ENCODE peak calls at places on chromosome 6, in ten cellular contexts. E, Z, C, O, L, J, B, H, R and W are unnamed samples.
A peak's percentile ranks its signal among the peaks of the same experiment; 100 is the strongest.

GRCh38 chr6:45132059-45132458 is 196.1 kb upstream of the RUNX2 start:
- DNase-seq in H (no peak), B (no peak), Z (no peak), R (no peak), E (no peak), L (no peak), C (no peak), O (no peak), J (no peak), W (no peak)

GRCh38 chr6:132490024-132490423 is 22.9 kb downstream of the STX7 start:
- DNase-seq in H (no peak), E (no peak), L (no peak), B (no peak), J (peak; percentile 14), C (no peak), R (no peak), O (no peak), Z (peak; percentile 48), W (no peak)

GRCh38 chr6:111810321-111811235 is 62.7 kb downstream of the FYN start:
- DNase-seq in O (no peak), J (no peak), C (no peak), E (no peak), Z (no peak), R (no peak), B (no peak), H (no peak), L (no peak), W (no peak)

GRCh38 chr6:167308207-167308606 is 16.7 kb upstream of the TTLL2 start:
- DNase-seq in H (no peak), E (no peak), O (no peak), L (no peak), B (no peak), Z (no peak), J (no peak), R (no peak), C (no peak), W (no peak)

GRCh38 chr6:21593927-21594421 is 423 bp downstream of the SOX4 start:
- DNase-seq in C (no peak), L (peak; percentile 30), B (no peak), E (no peak), R (peak; percentile 72), Z (peak; percentile 55), H (no peak), J (peak; percentile 41), O (no peak), W (no peak)

GRCh38 chr6:306641-307061 is 14.4 kb downstream of the DUSP22 start:
- DNase-seq in J (no peak), C (no peak), O (peak; percentile 30), E (no peak), H (no peak), R (no peak), L (no peak), Z (no peak), B (no peak), W (peak; percentile 76)

GRCh38 chr6:47603995-47604394 is 94.4 kb upstream of the ADGRF4 start:
- DNase-seq in Z (no peak), B (no peak), H (no peak), O (no peak), L (no peak), E (no peak), C (no peak), J (no peak), R (no peak), W (no peak)

GRCh38 chr6:147667082-147667481 is 158.6 kb downstream of the SAMD5 start:
- DNase-seq in L (no peak), Z (no peak), J (no peak), C (no peak), O (no peak), B (no peak), R (no peak), E (no peak), H (no peak), W (no peak)

GRCh38 chr6:20939161-20939775 is 405.0 kb downstream of the CDKAL1 start:
- DNase-seq in J (no peak), E (no peak), B (no peak), R (no peak), H (no peak), C (no peak), Z (no peak), O (no peak), L (no peak), W (no peak)

GRCh38 chr6:36314221-36315014 is 22.3 kb downstream of the BNIP5 start:
- DNase-seq in O (peak; percentile 85), Z (no peak), C (no peak), R (no peak), H (peak; percentile 63), E (peak; percentile 76), L (no peak), B (no peak), J (no peak), W (no peak)

GRCh38 chr6:169812257-169812644 is 60.8 kb downstream of the ERMARD start:
- DNase-seq in O (no peak), C (no peak), L (no peak), J (no peak), R (no peak), E (no peak), Z (no peak), B (no peak), H (no peak), W (peak; percentile 54)

GRCh38 chr6:170106906-170107525 is 183.9 kb downstream of the DLL1 start:
- DNase-seq in E (no peak), H (peak; percentile 12), L (peak; percentile 6), B (no peak), C (no peak), Z (no peak), J (no peak), O (peak; percentile 29), R (no peak), W (peak; percentile 58)

GRCh38 chr6:11771473-11772048 is 7.0 kb downstream of the ADTRP start:
- DNase-seq in L (no peak), J (no peak), H (no peak), O (peak; percentile 39), C (no peak), E (peak; percentile 82), Z (no peak), B (no peak), R (peak; percentile 62), W (no peak)

GRCh38 chr6:11769244-11769643 is 9.4 kb downstream of the ADTRP start:
- DNase-seq in J (no peak), E (peak; percentile 58), C (no peak), O (no peak), B (no peak), H (no peak), L (no peak), Z (no peak), R (peak; percentile 40), W (no peak)

GRCh38 chr6:11769816-11770545 is 8.6 kb downstream of the ADTRP start:
- DNase-seq in E (no peak), C (no peak), L (no peak), Z (no peak), B (no peak), R (no peak), H (no peak), J (peak; percentile 41), O (peak; percentile 87), W (no peak)

GRCh38 chr6:11772109-11772830 is 6.3 kb downstream of the ADTRP start:
- DNase-seq in Z (no peak), B (peak; percentile 83), R (peak; percentile 98), H (no peak), J (no peak), E (peak; percentile 96), L (peak; percentile 27), O (peak; percentile 28), C (no peak), W (no peak)

GRCh38 chr6:11770546-11771466 is 7.8 kb downstream of the ADTRP start:
- DNase-seq in J (peak; percentile 91), C (peak; percentile 88), B (peak; percentile 96), E (peak; percentile 100), O (peak; percentile 80), L (peak; percentile 92), H (no peak), R (peak; percentile 100), Z (no peak), W (peak; percentile 80)
- H3K4me1 ChIP-seq in J (peaks cover 33% of the 10 kb centered on the region), C (peaks cover 33% of the 10 kb centered on the region), B (peaks cover 61% of the 10 kb centered on the region), E (peaks cover 48% of the 10 kb centered on the region), O (peaks cover 14% of the 10 kb centered on the region), L (no peaks in the 10 kb centered on the region), H (peaks cover 22% of the 10 kb centered on the region), R (peaks cover 36% of the 10 kb centered on the region), Z (no peaks in the 10 kb centered on the region), W (no peaks in the 10 kb centered on the region)

DNA sequence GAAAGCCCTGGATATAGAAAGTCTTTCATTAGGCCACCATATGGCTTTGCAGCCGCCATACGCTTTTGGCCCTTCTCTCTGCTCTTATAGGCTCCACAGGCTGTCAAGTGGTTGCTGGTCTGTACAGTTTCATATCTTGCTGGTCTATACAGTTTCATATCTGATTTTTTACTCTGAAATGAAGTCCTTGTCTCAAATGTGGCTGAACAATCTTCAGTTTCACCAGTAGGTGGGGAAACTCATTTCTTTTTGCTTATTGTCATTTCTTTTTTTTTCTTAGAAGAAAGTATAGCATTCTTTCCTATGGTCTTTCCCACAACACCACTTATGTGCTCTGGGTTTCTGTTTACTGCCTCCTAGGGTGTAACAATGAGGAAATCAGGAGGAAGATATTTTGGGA is 771.4 kb upstream of the MMS22L start:
- DNase-seq in E (no peak), O (no peak), L (no peak), B (no peak), C (no peak), R (peak; percentile 1), Z (peak; percentile 3), J (no peak), H (no peak), W (no peak)
- TF ChIP-seq CTCF in E (peak; percentile 55), O (peak; percentile 71), L (no peak), B (peak; percentile 45), C (no peak), R (peak; percentile 18), Z (peak; percentile 59), J (no peak), H (peak; percentile 16), W (no peak)

DNA sequence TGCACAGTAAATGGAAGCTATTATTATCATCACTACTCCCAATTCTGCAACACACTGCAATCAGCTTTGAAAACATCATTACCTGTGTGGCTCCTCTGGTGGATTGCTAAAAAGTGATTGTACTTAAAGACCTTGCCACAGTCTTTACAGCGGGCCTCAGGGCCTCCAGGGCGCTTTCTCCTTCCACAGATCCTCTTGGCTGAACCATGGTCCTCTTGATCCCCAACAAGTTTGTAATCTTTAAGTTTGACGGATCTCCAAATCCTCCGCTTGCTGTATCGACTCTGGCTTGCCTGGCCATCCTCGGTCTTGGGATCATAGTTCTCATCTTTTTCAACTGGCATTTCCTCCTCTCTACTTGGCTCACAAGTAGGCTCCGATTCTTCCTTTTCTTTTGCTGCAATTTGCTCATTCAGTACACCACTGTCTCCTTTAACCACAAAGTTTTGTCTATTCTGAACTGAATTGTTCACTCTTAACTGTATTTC is 2.0 kb downstream of the ZBTB24 start:
- DNase-seq in J (no peak), E (no peak), Z (no peak), H (no peak), L (no peak), O (no peak), R (no peak), B (no peak), C (no peak), W (no peak)
- H3K4me1 ChIP-seq in J (peaks cover 30% of the 10 kb centered on the region), E (peaks cover 18% of the 10 kb centered on the region), Z (peaks cover 70% of the 10 kb centered on the region), H (peaks cover 22% of the 10 kb centered on the region), L (peaks cover 9% of the 10 kb centered on the region), O (no peaks in the 10 kb centered on the region), R (peaks cover 6% of the 10 kb centered on the region), B (peaks cover 25% of the 10 kb centered on the region), C (peaks cover 68% of the 10 kb centered on the region), W (peaks cover 42% of the 10 kb centered on the region)

DNA sequence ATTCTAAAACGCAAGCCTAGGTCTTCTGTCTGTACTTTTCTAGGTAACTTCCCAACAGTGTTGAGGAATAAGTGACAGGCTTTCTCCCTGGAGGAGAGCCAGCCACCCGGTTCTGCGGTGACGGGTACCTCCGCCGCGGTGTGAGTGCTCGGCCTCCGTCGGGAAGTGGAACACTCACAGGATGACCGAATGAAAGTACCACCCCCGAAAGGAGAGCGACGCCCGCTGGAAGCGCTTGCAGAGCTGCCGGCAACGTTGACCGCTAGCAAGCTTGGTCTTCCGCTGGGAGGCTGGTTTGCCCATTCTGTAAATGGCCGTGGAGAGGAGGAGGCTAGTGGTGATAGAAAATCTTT is 581 bp upstream of the TMEM242 start:
- DNase-seq in B (peak; percentile 78), Z (peak; percentile 65), L (peak; percentile 80), C (peak; percentile 85), O (peak; percentile 91), H (peak; percentile 77), J (peak; percentile 75), R (peak; percentile 81), E (peak; percentile 42), W (peak; percentile 89)
- TF ChIP-seq CTCF in B (peak; percentile 20), Z (peak; percentile 21), L (no peak), C (no peak), O (peak; percentile 6), H (no peak), J (no peak), R (peak; percentile 19), E (peak; percentile 29), W (no peak)